ENCODE peak calls at places on chromosomes 16 and 17, in six cellular contexts. T, E, Q, L, I and B are unnamed samples.
A peak's percentile ranks its signal among the peaks of the same experiment; 100 is the strongest.

GRCh38 chr17:14337596-14338079 is 36.8 kb downstream of the HS3ST3B1 start:
- DNase-seq in T (no peak), E (no peak), Q (no peak), L (no peak), I (no peak), B (no peak)

GRCh38 chr17:37458805-37459204 is 30.9 kb upstream of the DUSP14 start:
- DNase-seq in T (no peak), E (no peak), Q (no peak), L (no peak), I (no peak), B (peak; percentile 51)

GRCh38 chr16:1492923-1493745 is at the start of gene TELO2:
- DNase-seq in T (no peak), E (peak; percentile 94), Q (peak; percentile 83), L (no peak), I (peak; percentile 90), B (peak; percentile 87)

GRCh38 chr17:46732754-46733398 is 85.6 kb downstream of the WNT3 start:
- DNase-seq in T (no peak), E (no peak), Q (no peak), L (no peak), I (peak; percentile 69), B (no peak)

GRCh38 chr16:68289621-68290329 is 21.0 kb downstream of the SLC7A6OS start:
- DNase-seq in T (no peak), E (no peak), Q (no peak), L (no peak), I (no peak), B (peak; percentile 39)

GRCh38 chr17:66400698-66401097 is 98.3 kb downstream of the PRKCA start:
- DNase-seq in T (no peak), E (no peak), Q (no peak), L (no peak), I (no peak), B (no peak)

GRCh38 chr17:78759203-78759968 is 22.7 kb downstream of the CYTH1 start:
- DNase-seq in T (no peak), E (peak; percentile 34), Q (peak; percentile 74), L (no peak), I (peak; percentile 84), B (peak; percentile 95)

GRCh38 chr16:1119766-1120611 is 23.9 kb upstream of the C1QTNF8 start:
- DNase-seq in T (no peak), E (no peak), Q (no peak), L (no peak), I (no peak), B (no peak)

GRCh38 chr17:72223816-72224215 is 103.0 kb downstream of the SOX9 start:
- DNase-seq in T (peak; percentile 65), E (no peak), Q (no peak), L (no peak), I (no peak), B (no peak)

GRCh38 chr16:1089822-1090619 is 6.0 kb downstream of the C1QTNF8 start:
- DNase-seq in T (no peak), E (no peak), Q (peak; percentile 82), L (peak; percentile 29), I (no peak), B (no peak)

GRCh38 chr16:11078812-11079459 is 134.6 kb downstream of the CLEC16A start:
- DNase-seq in T (peak; percentile 74), E (peak; percentile 85), Q (no peak), L (no peak), I (no peak), B (no peak)

GRCh38 chr16:22117666-22118065 is 25.3 kb downstream of the VWA3A start:
- DNase-seq in T (no peak), E (no peak), Q (no peak), L (no peak), I (no peak), B (no peak)

GRCh38 chr17:39739020-39739884 is 1.5 kb downstream of the GRB7 start:
- DNase-seq in T (peak; percentile 29), E (peak; percentile 57), Q (no peak), L (no peak), I (peak; percentile 51), B (no peak)

GRCh38 chr17:39737761-39738567 is at the start of gene GRB7:
- DNase-seq in T (no peak), E (no peak), Q (no peak), L (no peak), I (no peak), B (no peak)

GRCh38 chr17:39738568-39738901 is 797 bp downstream of the GRB7 start:
- DNase-seq in T (no peak), E (no peak), Q (no peak), L (no peak), I (no peak), B (no peak)

GRCh38 chr17:39740357-39741111 is 2.8 kb downstream of the GRB7 start:
- DNase-seq in T (no peak), E (no peak), Q (no peak), L (no peak), I (no peak), B (peak; percentile 63)

DNA sequence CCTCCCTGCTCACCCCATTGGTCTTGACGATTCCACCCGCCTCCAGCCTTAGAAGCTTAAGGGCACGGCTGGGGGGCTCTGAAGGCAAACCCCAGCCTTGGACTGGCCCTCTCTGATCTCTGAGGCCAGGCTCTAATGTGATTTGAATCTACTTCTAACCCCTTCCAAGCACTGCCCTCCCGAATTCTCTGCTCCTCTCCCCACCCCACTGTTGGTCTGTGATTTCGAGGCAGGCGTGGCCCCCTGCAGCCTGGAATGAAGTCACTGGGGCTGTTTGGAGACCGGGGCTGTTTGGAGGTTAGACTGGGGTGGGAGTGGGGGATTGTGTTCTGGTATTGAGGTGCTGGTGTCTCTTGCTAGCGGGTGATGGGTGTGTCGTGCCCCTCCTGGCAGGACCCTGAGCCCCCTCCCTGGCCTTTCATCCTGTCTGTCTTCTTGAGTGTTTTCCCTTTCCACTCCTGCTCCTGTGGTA is 2.2 kb downstream of the GRB7 start:
- DNase-seq in T (no peak), E (no peak), Q (no peak), L (no peak), I (no peak), B (no peak)
- H3K4me3 ChIP-seq in T (peak overlapping the region; percentile 71), E (no peak overlapping the region), Q (peak overlapping the region; percentile 57), L (no peak overlapping the region), I (no peak overlapping the region), B (no peak overlapping the region)

DNA sequence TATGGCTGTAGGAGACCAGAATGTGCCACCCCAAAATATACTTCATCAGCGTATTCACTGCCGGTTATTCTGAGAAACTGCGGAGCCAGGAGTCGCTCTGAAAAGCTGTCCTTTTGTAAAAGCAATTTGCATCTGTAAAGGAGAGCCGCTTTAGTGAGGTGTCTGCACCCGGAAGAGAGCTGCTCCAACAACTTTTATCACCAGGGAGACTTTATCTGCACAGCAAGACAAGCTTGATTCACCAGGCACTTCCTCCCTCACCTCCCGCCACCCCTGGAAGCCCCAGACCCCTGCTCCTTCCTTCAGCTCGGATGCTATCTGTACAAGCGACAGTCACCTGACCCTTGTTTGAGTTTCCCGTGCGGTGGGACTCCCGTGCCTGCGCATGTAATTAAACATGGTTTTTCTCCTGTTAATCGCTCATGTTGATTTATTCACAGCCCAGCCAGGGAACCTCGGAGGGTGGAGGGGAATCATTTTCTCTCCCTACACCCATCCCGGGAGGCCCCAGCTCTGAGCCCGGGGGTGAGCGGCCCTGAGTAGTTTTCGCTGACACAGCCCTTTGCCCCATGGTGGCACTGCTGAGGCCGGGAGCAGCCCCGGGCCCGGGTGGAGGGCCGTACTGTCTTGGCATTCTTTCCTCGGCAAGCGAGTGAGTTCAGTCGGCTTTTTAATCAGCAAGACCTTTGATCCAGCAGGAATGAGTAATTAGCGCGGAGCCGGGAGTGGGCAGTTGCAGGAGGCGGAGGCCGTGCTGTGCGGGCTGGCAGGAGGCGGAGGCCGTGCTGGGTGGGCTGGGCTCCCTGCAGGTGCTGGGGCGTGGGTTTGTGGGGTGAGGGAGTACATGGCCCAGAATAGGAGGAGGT is 222.7 kb upstream of the CIBAR2 start:
- DNase-seq in T (no peak), E (no peak), Q (no peak), L (no peak), I (peak; percentile 83), B (peak; percentile 49)
- H3K4me3 ChIP-seq in T (peak overlapping the region; percentile 39), E (no peak overlapping the region), Q (no peak overlapping the region), L (no peak overlapping the region), I (peak overlapping the region; percentile 18), B (no peak overlapping the region)

GRCh38 chr17:56809106-56809819 is 24.5 kb downstream of the C17orf67 start:
- DNase-seq in T (no peak), E (no peak), Q (no peak), L (no peak), I (no peak), B (no peak)

GRCh38 chr17:56809820-56810179 is 23.9 kb downstream of the C17orf67 start:
- DNase-seq in T (no peak), E (no peak), Q (no peak), L (no peak), I (no peak), B (no peak)

GRCh38 chr17:56808503-56808902 is 25.2 kb downstream of the C17orf67 start:
- DNase-seq in T (no peak), E (no peak), Q (no peak), L (no peak), I (no peak), B (no peak)

GRCh38 chr17:56806949-56807348 is 26.8 kb downstream of the C17orf67 start:
- DNase-seq in T (no peak), E (no peak), Q (no peak), L (no peak), I (no peak), B (no peak)

GRCh38 chr17:56807723-56808122 is 26.0 kb downstream of the C17orf67 start:
- DNase-seq in T (no peak), E (no peak), Q (no peak), L (no peak), I (no peak), B (no peak)
- H3K4me3 ChIP-seq in T (no peak overlapping the region), E (no peak overlapping the region), Q (no peak overlapping the region), L (no peak overlapping the region), I (no peak overlapping the region), B (no peak overlapping the region)

GRCh38 chr17:39861235-39861634 is 2.9 kb downstream of the IKZF3 start:
- DNase-seq in T (no peak), E (no peak), Q (no peak), L (no peak), I (no peak), B (no peak)

GRCh38 chr17:39863244-39863917 is 731 bp downstream of the IKZF3 start:
- DNase-seq in T (no peak), E (no peak), Q (no peak), L (no peak), I (no peak), B (no peak)

GRCh38 chr17:39866013-39866730 is 1.8 kb upstream of the ZPBP2 start:
- DNase-seq in T (no peak), E (no peak), Q (no peak), L (no peak), I (no peak), B (no peak)

GRCh38 chr17:39867084-39867890 is 715 bp upstream of the ZPBP2 start:
- DNase-seq in T (no peak), E (no peak), Q (no peak), L (no peak), I (no peak), B (no peak)

DNA sequence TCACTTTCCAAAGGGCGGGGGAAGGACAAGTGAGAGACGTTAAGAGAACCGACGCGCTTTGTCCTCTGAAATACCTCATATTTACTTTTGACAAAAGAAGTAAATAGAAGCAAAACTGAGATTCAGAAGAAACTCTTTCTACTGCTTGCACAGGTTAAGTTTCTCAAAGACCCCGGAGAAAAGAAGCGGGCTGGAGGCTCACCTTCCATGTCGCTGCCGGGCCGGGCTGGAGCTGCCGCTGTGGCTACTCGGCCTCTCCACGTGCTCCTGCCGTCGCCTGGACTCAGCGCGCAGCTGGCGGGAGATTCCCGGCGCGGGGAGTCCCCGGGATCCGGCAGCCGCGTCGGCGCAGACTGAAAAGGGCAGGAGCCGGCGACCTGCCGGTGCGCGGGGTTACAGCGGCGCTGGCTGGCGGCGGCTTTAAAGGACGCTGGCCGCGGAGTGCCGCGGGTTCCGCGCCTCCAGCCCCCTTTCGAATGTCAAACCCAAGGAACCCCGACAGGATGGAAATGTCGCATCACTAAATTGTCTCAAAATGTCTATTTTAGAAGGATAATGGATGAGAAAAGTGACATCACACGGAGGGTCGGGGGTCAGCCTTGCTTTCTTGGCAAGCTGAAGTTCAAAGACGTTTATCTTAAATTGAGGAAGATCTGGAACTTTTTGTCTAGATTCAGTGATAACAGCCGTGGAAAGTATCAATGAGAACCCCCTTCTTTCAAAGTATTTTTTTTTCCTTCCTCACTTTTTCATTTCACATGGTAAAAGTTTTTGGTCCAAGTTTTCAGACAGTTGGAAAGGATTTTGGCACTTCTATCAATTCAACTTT is at the start of gene IKZF3:
- DNase-seq in T (no peak), E (peak; percentile 40), Q (peak; percentile 21), L (no peak), I (peak; percentile 71), B (peak; percentile 35)
- H3K4me3 ChIP-seq in T (no peak within 1 kb of the TSS), E (no peak within 1 kb of the TSS), Q (peak within 1 kb of the TSS; percentile 33), L (peak within 1 kb of the TSS; percentile 62), I (no peak within 1 kb of the TSS), B (peak within 1 kb of the TSS; percentile 6)